ENCODE peak calls at places on chromosomes 13 and 19, in ten cellular contexts. X, G, Y, O, B, M, I, K, J and L are unnamed samples.

GRCh38 chr19:48819366-48819816 is 8.6 kb upstream of the BCAT2 start:
- DNase-seq in X (peak; percentile 99), G (no peak), Y (peak; percentile 93), O (peak; percentile 89), B (no peak), M (peak; percentile 78), I (peak; percentile 80), K (peak; percentile 99), J (peak; percentile 94), L (no peak)

GRCh38 chr19:16274466-16274865 is 50.2 kb upstream of the KLF2 start:
- DNase-seq in X (peak; percentile 67), G (no peak), Y (no peak), O (peak; percentile 41), B (no peak), M (no peak), I (no peak), K (peak; percentile 37), J (no peak), L (no peak)

GRCh38 chr19:49458567-49458903 is 5.5 kb downstream of the ALDH16A1 start:
- DNase-seq in X (no peak), G (no peak), Y (no peak), O (no peak), B (no peak), M (no peak), I (no peak), K (no peak), J (no peak), L (no peak)

GRCh38 chr13:101424381-101425155 is 8.3 kb upstream of the NALCN start:
- DNase-seq in X (peak; percentile 6), G (no peak), Y (peak; percentile 31), O (peak; percentile 22), B (no peak), M (peak; percentile 64), I (no peak), K (peak; percentile 77), J (no peak), L (no peak)

GRCh38 chr19:5067666-5068065 is 98.8 kb downstream of the KDM4B start:
- DNase-seq in X (no peak), G (no peak), Y (no peak), O (no peak), B (no peak), M (no peak), I (no peak), K (no peak), J (no peak), L (no peak)

GRCh38 chr13:50829896-50830295 is 13.6 kb downstream of the DLEU7 start:
- DNase-seq in X (peak; percentile 34), G (no peak), Y (peak; percentile 44), O (peak; percentile 57), B (no peak), M (no peak), I (peak; percentile 56), K (peak; percentile 81), J (no peak), L (no peak)

GRCh38 chr13:26502826-26503225 is 54.7 kb upstream of the WASF3 start:
- DNase-seq in X (peak; percentile 67), G (no peak), Y (peak; percentile 78), O (peak; percentile 86), B (no peak), M (peak; percentile 68), I (peak; percentile 70), K (peak; percentile 64), J (peak; percentile 44), L (no peak)

GRCh38 chr13:84810781-84811180 is 928.5 kb upstream of the SLITRK1 start:
- DNase-seq in X (no peak), G (no peak), Y (no peak), O (no peak), B (no peak), M (no peak), I (no peak), K (no peak), J (no peak), L (no peak)

GRCh38 chr19:33703438-33703750 is 81.6 kb downstream of the CHST8 start:
- DNase-seq in X (no peak), G (no peak), Y (no peak), O (no peak), B (no peak), M (no peak), I (no peak), K (no peak), J (no peak), L (no peak)

GRCh38 chr19:48274173-48274572 is 4.3 kb downstream of the ZNF114 start:
- DNase-seq in X (no peak), G (no peak), Y (no peak), O (no peak), B (no peak), M (no peak), I (no peak), K (peak; percentile 51), J (no peak), L (no peak)

GRCh38 chr13:113297370-113297871 is 382 bp downstream of the LAMP1 start:
- DNase-seq in X (peak; percentile 11), G (peak; percentile 63), Y (no peak), O (peak; percentile 31), B (peak; percentile 33), M (no peak), I (no peak), K (peak; percentile 28), J (no peak), L (peak; percentile 18)

GRCh38 chr19:30685601-30686000 is 313.4 kb downstream of the ZNF536 start:
- DNase-seq in X (no peak), G (no peak), Y (no peak), O (no peak), B (no peak), M (no peak), I (no peak), K (no peak), J (no peak), L (no peak)

GRCh38 chr19:33402421-33403220 is 29.1 kb downstream of the CEBPG start:
- DNase-seq in X (no peak), G (no peak), Y (no peak), O (no peak), B (no peak), M (no peak), I (no peak), K (no peak), J (no peak), L (no peak)

GRCh38 chr13:112775791-112776279 is 86.0 kb downstream of the ATP11A start:
- DNase-seq in X (no peak), G (no peak), Y (no peak), O (no peak), B (no peak), M (no peak), I (no peak), K (no peak), J (no peak), L (no peak)

GRCh38 chr19:35348909-35349611 is 1.4 kb downstream of the FFAR1 start:
- DNase-seq in X (no peak), G (peak; percentile 39), Y (no peak), O (no peak), B (no peak), M (no peak), I (no peak), K (no peak), J (no peak), L (no peak)

GRCh38 chr19:19738564-19738963 is 5.7 kb upstream of the ZNF14 start:
- DNase-seq in X (no peak), G (no peak), Y (no peak), O (no peak), B (no peak), M (no peak), I (no peak), K (no peak), J (no peak), L (no peak)

GRCh38 chr13:101211261-101211660 is 205.0 kb downstream of the NALCN start:
- DNase-seq in X (peak; percentile 6), G (no peak), Y (peak; percentile 64), O (peak; percentile 48), B (no peak), M (no peak), I (peak; percentile 8), K (peak; percentile 78), J (no peak), L (no peak)

GRCh38 chr13:71274923-71275593 is 591.9 kb downstream of the DACH1 start:
- DNase-seq in X (no peak), G (peak; percentile 47), Y (no peak), O (no peak), B (no peak), M (no peak), I (no peak), K (no peak), J (no peak), L (no peak)

GRCh38 chr19:56309511-56310185 is 5.0 kb downstream of the ZSCAN5A start:
- DNase-seq in X (peak; percentile 45), G (peak; percentile 69), Y (peak; percentile 3), O (peak; percentile 74), B (no peak), M (no peak), I (no peak), K (peak; percentile 46), J (peak; percentile 24), L (peak; percentile 19)

GRCh38 chr13:37944476-37945442 is 75.2 kb upstream of the TRPC4 start:
- DNase-seq in X (peak; percentile 28), G (no peak), Y (no peak), O (no peak), B (no peak), M (no peak), I (no peak), K (peak; percentile 2), J (no peak), L (no peak)

GRCh38 chr13:61838568-61838967 is 422.9 kb upstream of the PCDH20 start:
- DNase-seq in X (no peak), G (no peak), Y (no peak), O (no peak), B (no peak), M (no peak), I (no peak), K (no peak), J (no peak), L (no peak)

GRCh38 chr13:23289917-23290357 is 109.2 kb downstream of the SGCG start:
- DNase-seq in X (peak; percentile 70), G (no peak), Y (peak; percentile 17), O (peak; percentile 42), B (no peak), M (no peak), I (no peak), K (peak; percentile 60), J (no peak), L (no peak)

GRCh38 chr19:13579388-13580060 is 73.2 kb upstream of the CACNA1A start:
- DNase-seq in X (peak; percentile 9), G (no peak), Y (peak; percentile 96), O (peak; percentile 80), B (no peak), M (no peak), I (peak; percentile 48), K (no peak), J (no peak), L (no peak)

GRCh38 chr19:2033825-2034159 is 17.3 kb downstream of the MKNK2 start:
- DNase-seq in X (no peak), G (no peak), Y (no peak), O (no peak), B (no peak), M (no peak), I (no peak), K (no peak), J (no peak), L (no peak)

GRCh38 chr19:30670011-30670329 is 297.8 kb downstream of the ZNF536 start:
- DNase-seq in X (no peak), G (no peak), Y (no peak), O (no peak), B (no peak), M (peak; percentile 18), I (no peak), K (no peak), J (no peak), L (no peak)

GRCh38 chr13:68697551-68697950 is 1410.1 kb upstream of the ATXN8OS start:
- DNase-seq in X (no peak), G (no peak), Y (no peak), O (no peak), B (no peak), M (no peak), I (no peak), K (no peak), J (no peak), L (no peak)

GRCh38 chr13:30862707-30863106 is 43.4 kb upstream of the MEDAG start:
- DNase-seq in X (peak; percentile 48), G (no peak), Y (no peak), O (no peak), B (no peak), M (no peak), I (no peak), K (peak; percentile 33), J (peak; percentile 68), L (no peak)

GRCh38 chr13:32036131-32036695 is 4.6 kb downstream of the FRY start:
- DNase-seq in X (no peak), G (no peak), Y (no peak), O (no peak), B (no peak), M (no peak), I (no peak), K (no peak), J (no peak), L (no peak)